ENCODE peak calls at places on chromosomes 1 and 21, in ten cellular contexts. One of them, this sample, is unnamed.

GRCh38 chr1:176110203-176110602 is 96.9 kb downstream of the COP1 start:
- DNase-seq in prostate gland: no peak
- DNase-seq in spleen: no peak
- DNase-seq in GM12878: no peak
- DNase-seq in SK-N-MC: no peak
- DNase-seq in HL-60: no peak
- DNase-seq in breast epithelium: no peak
- DNase-seq in HCT116: no peak
- DNase-seq in transverse colon: no peak
- DNase-seq in endothelial cell of umbilical vein: no peak
- DNase-seq in this sample: no peak

GRCh38 chr1:218878369-218878768 is 295.3 kb upstream of the LYPLAL1 start:
- DNase-seq in prostate gland: no peak
- DNase-seq in spleen: no peak
- DNase-seq in GM12878: no peak
- DNase-seq in SK-N-MC: no peak
- DNase-seq in HL-60: no peak
- DNase-seq in breast epithelium: no peak
- DNase-seq in HCT116: no peak
- DNase-seq in transverse colon: no peak
- DNase-seq in endothelial cell of umbilical vein: peak; percentile 85
- DNase-seq in this sample: no peak

GRCh38 chr1:22289251-22289995 is 146.5 kb upstream of the WNT4 start:
- DNase-seq in prostate gland: no peak
- DNase-seq in spleen: no peak
- DNase-seq in GM12878: no peak
- DNase-seq in SK-N-MC: no peak
- DNase-seq in HL-60: no peak
- DNase-seq in breast epithelium: peak; percentile 7
- DNase-seq in HCT116: no peak
- DNase-seq in transverse colon: no peak
- DNase-seq in endothelial cell of umbilical vein: no peak
- DNase-seq in this sample: peak; percentile 2

GRCh38 chr1:81937791-81938450 is 137.2 kb downstream of the ADGRL2 start:
- DNase-seq in prostate gland: no peak
- DNase-seq in spleen: no peak
- DNase-seq in GM12878: no peak
- DNase-seq in SK-N-MC: no peak
- DNase-seq in HL-60: no peak
- DNase-seq in breast epithelium: no peak
- DNase-seq in HCT116: no peak
- DNase-seq in transverse colon: no peak
- DNase-seq in endothelial cell of umbilical vein: no peak
- DNase-seq in this sample: no peak

GRCh38 chr1:206646504-206646903 is 11.2 kb downstream of the DYRK3 start:
- DNase-seq in prostate gland: no peak
- DNase-seq in spleen: no peak
- DNase-seq in GM12878: no peak
- DNase-seq in SK-N-MC: no peak
- DNase-seq in HL-60: no peak
- DNase-seq in breast epithelium: no peak
- DNase-seq in HCT116: no peak
- DNase-seq in transverse colon: no peak
- DNase-seq in endothelial cell of umbilical vein: no peak
- DNase-seq in this sample: no peak

GRCh38 chr21:42570841-42571387 is 57.3 kb downstream of the SLC37A1 start:
- DNase-seq in prostate gland: peak; percentile 55
- DNase-seq in spleen: peak; percentile 72
- DNase-seq in GM12878: no peak
- DNase-seq in SK-N-MC: no peak
- DNase-seq in HL-60: no peak
- DNase-seq in breast epithelium: peak; percentile 73
- DNase-seq in HCT116: no peak
- DNase-seq in transverse colon: peak; percentile 8
- DNase-seq in endothelial cell of umbilical vein: no peak
- DNase-seq in this sample: peak; percentile 30

GRCh38 chr1:172147541-172147940 is 272.9 kb upstream of the C1orf105 start:
- DNase-seq in prostate gland: no peak
- DNase-seq in spleen: no peak
- DNase-seq in GM12878: no peak
- DNase-seq in SK-N-MC: no peak
- DNase-seq in HL-60: no peak
- DNase-seq in breast epithelium: no peak
- DNase-seq in HCT116: no peak
- DNase-seq in transverse colon: no peak
- DNase-seq in endothelial cell of umbilical vein: no peak
- DNase-seq in this sample: no peak

GRCh38 chr1:66266350-66266749 is 267.6 kb upstream of the SGIP1 start:
- DNase-seq in prostate gland: no peak
- DNase-seq in spleen: no peak
- DNase-seq in GM12878: no peak
- DNase-seq in SK-N-MC: no peak
- DNase-seq in HL-60: no peak
- DNase-seq in breast epithelium: no peak
- DNase-seq in HCT116: peak; percentile 66
- DNase-seq in transverse colon: no peak
- DNase-seq in endothelial cell of umbilical vein: no peak
- DNase-seq in this sample: no peak

GRCh38 chr21:44802396-44803153 is 955 bp upstream of the UBE2G2 start:
- DNase-seq in prostate gland: no peak
- DNase-seq in spleen: no peak
- DNase-seq in GM12878: no peak
- DNase-seq in SK-N-MC: no peak
- DNase-seq in HL-60: peak; percentile 20
- DNase-seq in breast epithelium: no peak
- DNase-seq in HCT116: no peak
- DNase-seq in transverse colon: no peak
- DNase-seq in endothelial cell of umbilical vein: no peak
- DNase-seq in this sample: no peak

GRCh38 chr1:100349276-100349675 is 3.0 kb upstream of the CDC14A start:
- DNase-seq in prostate gland: no peak
- DNase-seq in spleen: no peak
- DNase-seq in GM12878: no peak
- DNase-seq in SK-N-MC: no peak
- DNase-seq in HL-60: no peak
- DNase-seq in breast epithelium: no peak
- DNase-seq in HCT116: no peak
- DNase-seq in transverse colon: no peak
- DNase-seq in endothelial cell of umbilical vein: no peak
- DNase-seq in this sample: no peak

GRCh38 chr1:100352267-100353072 is at the start of gene CDC14A:
- DNase-seq in prostate gland: peak; percentile 93
- DNase-seq in spleen: peak; percentile 96
- DNase-seq in GM12878: peak; percentile 67
- DNase-seq in SK-N-MC: peak; percentile 37
- DNase-seq in HL-60: peak; percentile 93
- DNase-seq in breast epithelium: peak; percentile 90
- DNase-seq in HCT116: peak; percentile 95
- DNase-seq in transverse colon: peak; percentile 94
- DNase-seq in endothelial cell of umbilical vein: peak; percentile 97
- DNase-seq in this sample: peak; percentile 92

GRCh38 chr1:100350787-100351094 is 1.6 kb upstream of the CDC14A start:
- DNase-seq in prostate gland: no peak
- DNase-seq in spleen: no peak
- DNase-seq in GM12878: no peak
- DNase-seq in SK-N-MC: no peak
- DNase-seq in HL-60: no peak
- DNase-seq in breast epithelium: no peak
- DNase-seq in HCT116: no peak
- DNase-seq in transverse colon: peak; percentile 16
- DNase-seq in endothelial cell of umbilical vein: no peak
- DNase-seq in this sample: no peak

GRCh38 chr1:100353073-100353801 is 931 bp downstream of the CDC14A start:
- DNase-seq in prostate gland: peak; percentile 24
- DNase-seq in spleen: peak; percentile 89
- DNase-seq in GM12878: peak; percentile 25
- DNase-seq in SK-N-MC: no peak
- DNase-seq in HL-60: peak; percentile 70
- DNase-seq in breast epithelium: no peak
- DNase-seq in HCT116: no peak
- DNase-seq in transverse colon: peak; percentile 55
- DNase-seq in endothelial cell of umbilical vein: peak; percentile 23
- DNase-seq in this sample: peak; percentile 35

DNA sequence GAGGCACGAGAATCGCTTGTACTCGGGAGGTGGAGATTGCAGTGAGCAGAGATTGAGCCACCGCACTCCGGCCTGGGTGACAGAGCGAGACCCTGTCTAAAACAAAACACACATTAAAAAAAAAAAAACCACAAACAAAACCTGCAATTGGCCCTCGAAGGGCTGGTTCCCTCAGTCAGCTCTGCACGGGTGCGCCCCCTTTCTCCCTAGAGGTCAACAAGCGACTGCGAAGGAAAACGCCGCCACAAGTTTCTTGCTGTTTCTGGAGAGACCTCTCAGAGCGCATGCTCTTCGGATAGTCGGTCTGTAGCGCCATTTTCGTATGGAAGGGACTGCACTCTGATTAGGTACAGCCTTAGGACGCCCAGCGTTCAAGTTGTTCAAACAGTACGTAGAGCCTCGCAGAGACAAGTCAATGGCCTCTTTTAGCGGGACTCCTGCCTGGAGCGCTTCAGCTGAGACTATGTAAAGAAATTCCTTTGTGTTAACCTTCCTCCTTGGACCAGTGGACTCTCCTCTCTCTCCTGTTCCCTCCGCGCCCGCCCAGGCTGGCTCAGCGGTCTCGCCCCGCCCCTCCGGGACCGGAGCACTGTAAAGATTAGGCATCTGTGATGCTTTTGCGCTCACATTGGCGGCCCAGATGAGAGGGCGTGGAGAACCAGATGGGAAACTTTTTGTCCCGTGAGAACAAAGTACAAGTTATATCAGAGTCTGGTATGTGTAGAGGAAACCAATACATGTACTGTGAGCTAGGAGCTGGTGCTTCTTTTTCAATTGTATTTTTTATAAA is 1.0 kb upstream of the CDC14A start:
- DNase-seq in prostate gland: peak; percentile 87
- DNase-seq in spleen: peak; percentile 94
- DNase-seq in GM12878: peak; percentile 82
- DNase-seq in SK-N-MC: peak; percentile 84
- DNase-seq in HL-60: peak; percentile 95
- DNase-seq in breast epithelium: peak; percentile 84
- DNase-seq in HCT116: peak; percentile 86
- DNase-seq in transverse colon: peak; percentile 95
- DNase-seq in endothelial cell of umbilical vein: peak; percentile 96
- DNase-seq in this sample: peak; percentile 92
- TF ChIP-seq POLR2AphosphoS5 in prostate gland: peak; percentile 80
- TF ChIP-seq POLR2AphosphoS5 in spleen: peak; percentile 89
- TF ChIP-seq POLR2AphosphoS5 in GM12878: peak; percentile 54
- TF ChIP-seq POLR2AphosphoS5 in SK-N-MC: peak; percentile 93
- TF ChIP-seq POLR2AphosphoS5 in HL-60: peak; percentile 48
- TF ChIP-seq POLR2AphosphoS5 in breast epithelium: no peak
- TF ChIP-seq POLR2AphosphoS5 in HCT116: peak; percentile 78
- TF ChIP-seq POLR2AphosphoS5 in transverse colon: peak; percentile 73
- TF ChIP-seq POLR2AphosphoS5 in endothelial cell of umbilical vein: peak; percentile 68
- TF ChIP-seq POLR2AphosphoS5 in this sample: no peak

DNA sequence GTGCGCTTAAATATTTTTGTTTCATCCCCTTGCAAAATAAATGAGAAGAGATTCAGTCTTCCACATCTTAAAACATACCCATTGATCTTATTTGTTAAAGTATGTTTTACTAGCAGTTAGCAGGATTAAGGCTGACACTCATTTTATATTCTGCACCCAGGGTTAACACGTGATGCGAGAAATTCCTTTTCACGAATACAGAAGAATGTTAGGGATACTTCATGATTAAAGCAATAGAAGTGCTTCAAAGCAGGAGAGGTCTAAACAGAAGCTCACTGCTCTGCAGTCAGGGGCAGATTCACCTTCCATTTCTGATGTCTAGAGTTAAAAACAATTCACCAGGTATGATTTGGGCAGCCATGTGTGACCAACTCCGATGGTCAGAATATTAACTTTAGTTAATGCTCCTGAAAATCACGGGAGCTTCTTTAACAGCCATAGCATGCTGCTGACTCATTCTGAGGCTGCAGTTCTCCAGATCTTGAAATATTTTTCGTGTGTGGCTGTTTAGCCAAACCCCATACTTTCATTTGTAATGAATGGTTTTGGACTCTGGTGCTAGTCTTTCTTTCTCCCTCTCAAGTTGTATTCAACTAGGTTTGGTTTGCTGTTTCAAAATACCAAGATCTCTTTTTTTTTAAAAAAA is 19.7 kb downstream of the BCAR3 start:
- DNase-seq in prostate gland: no peak
- DNase-seq in spleen: no peak
- DNase-seq in GM12878: no peak
- DNase-seq in SK-N-MC: no peak
- DNase-seq in HL-60: no peak
- DNase-seq in breast epithelium: no peak
- DNase-seq in HCT116: no peak
- DNase-seq in transverse colon: no peak
- DNase-seq in endothelial cell of umbilical vein: peak; percentile 63
- DNase-seq in this sample: no peak
- H3K27ac ChIP-seq in prostate gland: no peak overlapping the region
- H3K27ac ChIP-seq in spleen: no peak overlapping the region
- H3K27ac ChIP-seq in GM12878: no peak overlapping the region
- H3K27ac ChIP-seq in SK-N-MC: peak overlapping the region; percentile 67
- H3K27ac ChIP-seq in HL-60: no peak overlapping the region
- H3K27ac ChIP-seq in breast epithelium: peak overlapping the region; percentile 40
- H3K27ac ChIP-seq in HCT116: peak overlapping the region; percentile 58
- H3K27ac ChIP-seq in transverse colon: peak overlapping the region; percentile 27
- H3K27ac ChIP-seq in endothelial cell of umbilical vein: peak overlapping the region; percentile 92
- H3K27ac ChIP-seq in this sample: peak overlapping the region; percentile 52

DNA sequence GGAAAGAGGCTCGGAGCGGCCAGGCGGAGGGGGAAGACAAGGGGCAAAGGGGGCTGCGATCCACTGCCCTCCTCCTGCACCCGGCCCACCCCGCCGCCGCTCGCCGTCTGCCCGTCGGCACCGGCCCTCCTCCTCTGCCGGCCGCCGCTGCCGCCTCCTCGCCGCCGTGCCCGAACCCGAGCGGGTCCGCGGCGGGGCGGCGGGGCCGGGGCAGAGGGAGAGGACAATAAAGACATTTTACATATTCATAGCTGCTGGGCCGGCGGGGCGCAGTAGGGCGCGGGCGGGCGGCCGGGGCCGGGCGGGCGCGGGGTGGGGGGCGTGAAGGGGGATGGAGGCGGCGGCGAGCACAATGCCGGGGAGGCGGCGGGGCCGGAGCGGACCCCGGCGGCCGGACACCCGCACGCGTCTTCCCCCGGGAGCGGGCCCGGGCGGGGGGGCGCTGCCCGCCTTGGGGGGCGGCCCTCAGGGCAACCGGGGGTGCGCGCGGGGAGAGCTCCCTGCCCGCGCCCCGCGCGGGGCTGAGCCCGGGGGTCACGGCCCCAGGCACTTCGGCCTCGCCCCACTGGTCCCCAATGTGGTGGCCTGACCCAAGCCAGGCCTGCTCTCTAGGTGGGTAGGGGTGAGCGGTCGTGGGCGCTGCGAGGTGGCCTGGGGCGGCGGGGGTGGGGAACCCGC is 579 bp downstream of the POU2F1 start:
- DNase-seq in prostate gland: peak; percentile 11
- DNase-seq in spleen: peak; percentile 94
- DNase-seq in GM12878: no peak
- DNase-seq in SK-N-MC: no peak
- DNase-seq in HL-60: peak; percentile 9
- DNase-seq in breast epithelium: no peak
- DNase-seq in HCT116: no peak
- DNase-seq in transverse colon: no peak
- DNase-seq in endothelial cell of umbilical vein: peak; percentile 7
- DNase-seq in this sample: peak; percentile 27
- TF ChIP-seq POLR2AphosphoS5 in prostate gland: no peak
- TF ChIP-seq POLR2AphosphoS5 in spleen: no peak
- TF ChIP-seq POLR2AphosphoS5 in GM12878: no peak
- TF ChIP-seq POLR2AphosphoS5 in SK-N-MC: no peak
- TF ChIP-seq POLR2AphosphoS5 in HL-60: no peak
- TF ChIP-seq POLR2AphosphoS5 in breast epithelium: no peak
- TF ChIP-seq POLR2AphosphoS5 in HCT116: no peak
- TF ChIP-seq POLR2AphosphoS5 in transverse colon: no peak
- TF ChIP-seq POLR2AphosphoS5 in endothelial cell of umbilical vein: no peak
- TF ChIP-seq POLR2AphosphoS5 in this sample: no peak

GRCh38 chr1:95728841-95729240 is 494.8 kb downstream of the RWDD3 start:
- DNase-seq in prostate gland: no peak
- DNase-seq in spleen: no peak
- DNase-seq in GM12878: no peak
- DNase-seq in SK-N-MC: no peak
- DNase-seq in HL-60: no peak
- DNase-seq in breast epithelium: no peak
- DNase-seq in HCT116: no peak
- DNase-seq in transverse colon: no peak
- DNase-seq in endothelial cell of umbilical vein: no peak
- DNase-seq in this sample: no peak
- H3K27ac ChIP-seq in prostate gland: no peak overlapping the region
- H3K27ac ChIP-seq in spleen: no peak overlapping the region
- H3K27ac ChIP-seq in GM12878: no peak overlapping the region
- H3K27ac ChIP-seq in SK-N-MC: no peak overlapping the region
- H3K27ac ChIP-seq in HL-60: no peak overlapping the region
- H3K27ac ChIP-seq in breast epithelium: no peak overlapping the region
- H3K27ac ChIP-seq in HCT116: no peak overlapping the region
- H3K27ac ChIP-seq in transverse colon: no peak overlapping the region
- H3K27ac ChIP-seq in endothelial cell of umbilical vein: no peak overlapping the region
- H3K27ac ChIP-seq in this sample: no peak overlapping the region